ENCODE peak calls at places on chromosomes 12 and 14, in five cellular contexts. V is GM13976, T is left ventricle myocardium inferior, P is HCT116, L is transverse colon. A is an unnamed sample.

GRCh38 chr12:127729381-127729780 is 537.6 kb upstream of the TMEM132C start:
- DNase-seq in V (no peak), T (no peak), P (no peak), L (no peak), A (no peak)

GRCh38 chr12:70178038-70178437 is 65.2 kb upstream of the CNOT2 start:
- DNase-seq in V (no peak), T (no peak), P (no peak), L (no peak), A (no peak)

GRCh38 chr14:103319422-103319821 is 14.6 kb upstream of the EIF5 start:
- DNase-seq in V (no peak), T (no peak), P (no peak), L (peak), A (no peak)

GRCh38 chr14:75010472-75010871 is 7.8 kb downstream of the EIF2B2 start:
- DNase-seq in V (no peak), T (no peak), P (no peak), L (no peak), A (no peak)

GRCh38 chr14:100851586-100851916 is 25.6 kb downstream of the MEG3 start:
- DNase-seq in V (no peak), T (no peak), P (no peak), L (no peak), A (no peak)

GRCh38 chr14:70289138-70289537 is 70.3 kb downstream of the COX16 start:
- DNase-seq in V (peak), T (no peak), P (no peak), L (no peak), A (peak)

GRCh38 chr12:65685514-65685913 is 138.8 kb upstream of the HMGA2 start:
- DNase-seq in V (peak), T (no peak), P (peak), L (no peak), A (no peak)

GRCh38 chr12:124286414-124286813 is 8.5 kb upstream of the RFLNA start:
- DNase-seq in V (no peak), T (no peak), P (no peak), L (peak), A (no peak)

GRCh38 chr14:105251920-105252319 is 3.6 kb downstream of the BTBD6 start:
- DNase-seq in V (no peak), T (no peak), P (no peak), L (no peak), A (no peak)

GRCh38 chr14:96827310-96827709 is 30.1 kb downstream of the VRK1 start:
- DNase-seq in V (no peak), T (no peak), P (no peak), L (no peak), A (no peak)

GRCh38 chr14:77014004-77014604 is 14.4 kb downstream of the IRF2BPL start:
- DNase-seq in V (no peak), T (peak), P (no peak), L (no peak), A (no peak)

GRCh38 chr12:85441740-85442139 is 161.7 kb downstream of the ALX1 start:
- DNase-seq in V (peak), T (no peak), P (peak), L (no peak), A (no peak)
- TF ChIP-seq CTCF in V (no peak), T (no peak), P (peak), L (no peak), A (no peak)

GRCh38 chr14:52077261-52077984 is 8.6 kb upstream of the NID2 start:
- DNase-seq in V (no peak), T (no peak), P (no peak), L (no peak), A (no peak)
- TF ChIP-seq CTCF in V (no peak), T (no peak), P (no peak), L (no peak), A (no peak)

GRCh38 chr12:52440821-52441319 is 6.7 kb upstream of the KRT75 start:
- DNase-seq in V (no peak), T (no peak), P (peak), L (no peak), A (no peak)

GRCh38 chr12:52444647-52445595 is 7.0 kb downstream of the KRT6B start:
- DNase-seq in V (no peak), T (no peak), P (no peak), L (no peak), A (no peak)

GRCh38 chr12:52443966-52444365 is 8.0 kb downstream of the KRT6B start:
- DNase-seq in V (no peak), T (no peak), P (no peak), L (no peak), A (no peak)

GRCh38 chr12:52441320-52441911 is 7.2 kb upstream of the KRT75 start:
- DNase-seq in V (no peak), T (no peak), P (peak), L (no peak), A (no peak)

DNA sequence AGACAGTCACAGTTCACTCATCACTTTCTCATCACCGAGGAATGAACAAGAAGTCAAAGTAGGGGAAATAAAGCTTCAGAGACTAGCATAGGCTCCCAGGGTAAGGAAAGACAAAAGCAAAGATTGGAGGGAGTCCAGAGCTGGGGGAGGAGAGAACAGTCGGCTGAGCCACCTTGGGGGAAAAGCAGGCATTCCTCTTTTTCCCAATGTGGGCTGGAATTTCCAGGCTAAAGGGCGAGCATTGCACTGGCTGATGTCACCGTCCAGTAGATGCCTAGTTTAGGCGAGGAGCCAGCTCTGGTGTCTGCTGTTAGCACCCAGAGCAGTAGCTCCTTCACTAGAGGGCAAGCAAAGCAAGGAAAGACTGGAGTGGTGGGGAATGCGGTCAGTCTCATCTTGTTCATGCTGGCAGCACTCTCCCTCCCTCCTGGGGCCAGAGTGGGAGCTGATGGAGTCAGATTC is 8.5 kb upstream of the KRT75 start:
- DNase-seq in V (peak), T (no peak), P (peak), L (no peak), A (no peak)
- TF ChIP-seq CTCF in V (no peak), T (no peak), P (peak), L (no peak), A (no peak)

GRCh38 chr12:55797550-55797949 is 20.0 kb downstream of the SARNP start:
- DNase-seq in V (no peak), T (no peak), P (no peak), L (no peak), A (no peak)

GRCh38 chr12:55795950-55796349 is 21.6 kb downstream of the SARNP start:
- DNase-seq in V (no peak), T (no peak), P (no peak), L (no peak), A (no peak)

DNA sequence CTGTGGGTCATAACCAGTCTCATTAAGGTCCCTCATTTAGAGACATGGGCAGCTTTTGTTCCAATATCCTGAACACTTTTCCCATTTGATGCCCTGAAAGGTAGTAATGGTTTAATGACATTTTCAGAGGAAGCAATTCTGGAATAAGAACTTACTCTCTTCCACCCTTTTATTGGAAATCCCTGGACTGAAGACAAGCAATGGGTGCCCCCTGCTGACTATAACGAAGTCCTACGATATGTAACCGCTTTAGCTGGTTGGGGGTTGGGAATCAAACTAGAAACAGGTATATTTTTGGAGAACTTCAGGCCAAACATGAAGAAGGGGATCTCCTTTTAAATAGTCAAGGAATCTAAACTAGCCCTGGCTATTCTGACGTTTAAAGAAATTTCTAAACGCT is 20.5 kb downstream of the SARNP start:
- DNase-seq in V (no peak), T (no peak), P (peak), L (no peak), A (peak)
- TF ChIP-seq CTCF in V (no peak), T (peak), P (peak), L (peak), A (peak)

GRCh38 chr12:68784015-68784414 is 24.0 kb upstream of the MDM2 start:
- DNase-seq in V (no peak), T (no peak), P (no peak), L (no peak), A (no peak)
- TF ChIP-seq CTCF in V (no peak), T (no peak), P (no peak), L (no peak), A (no peak)

DNA sequence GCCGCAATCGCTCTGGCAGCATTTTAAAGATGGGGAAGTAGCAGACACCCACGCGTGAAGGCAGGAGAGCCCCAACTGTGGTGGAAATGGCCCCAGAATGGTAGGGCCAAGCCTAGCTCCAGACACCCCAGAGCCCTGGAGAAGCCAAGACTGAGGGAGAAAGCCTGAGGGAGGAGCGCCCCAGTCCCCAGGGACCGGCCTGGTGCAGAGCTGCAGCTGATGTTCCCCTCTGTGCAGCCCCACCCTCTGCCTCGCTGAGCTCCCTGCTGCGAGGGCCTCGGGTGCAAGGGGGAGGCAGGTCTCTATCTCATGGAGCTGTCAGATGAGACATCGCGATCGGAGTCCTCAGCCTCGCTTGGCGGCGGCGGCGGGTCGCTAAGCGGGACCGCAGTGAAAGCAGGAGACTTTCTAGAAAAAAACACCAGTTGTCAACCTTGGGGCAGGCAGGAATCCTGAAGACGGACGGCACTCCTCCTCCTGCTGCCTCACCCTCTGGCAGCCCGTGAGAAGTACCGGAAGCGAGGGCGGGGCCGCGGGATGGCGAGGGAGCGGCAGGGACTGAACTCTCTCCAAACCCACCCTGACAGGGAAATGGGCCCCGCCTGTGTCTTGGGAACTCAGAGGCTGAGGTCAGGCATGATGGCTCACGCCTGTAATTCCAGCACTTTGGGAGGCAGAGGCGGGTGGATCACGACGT is 6.0 kb downstream of the GAPDH start:
- DNase-seq in V (peak), T (peak), P (peak), L (peak), A (peak)
- TF ChIP-seq CTCF in V (no peak), T (no peak), P (no peak), L (no peak), A (no peak)

A was measured in activated CD8-positive, alpha-beta T cell treated with anti-CD3 and anti-CD28 coated beads for 36 hours.